ENCODE peak calls at places on chromosomes 4 and X, in five cellular contexts. V is endothelial cell of umbilical vein, H is ELF-1, W is GM03348, Z is SW480. I is an unnamed sample.

GRCh38 chr4:6087669-6088068 is 69.4 kb upstream of the C4orf50 start:
- DNase-seq in V (peak), H (peak), W (peak), Z (peak), I (peak)

GRCh38 chr4:189404271-189404670 is 536.4 kb upstream of the FRG1 start:
- DNase-seq in V (no peak), H (no peak), W (no peak), Z (no peak), I (no peak)

GRCh38 chr4:108649863-108650211 is 562 bp upstream of the OSTC start:
- DNase-seq in V (no peak), H (no peak), W (no peak), Z (no peak), I (no peak)

GRCh38 chr4:742742-743311 is 37.2 kb downstream of the PCGF3 start:
- DNase-seq in V (peak), H (peak), W (peak), Z (no peak), I (peak)

GRCh38 chr4:148023782-148024181 is 291.9 kb downstream of the ARHGAP10 start:
- DNase-seq in V (no peak), H (no peak), W (no peak), Z (no peak), I (no peak)

GRCh38 chr4:171621646-171622045 is 191.6 kb upstream of the GALNTL6 start:
- DNase-seq in V (no peak), H (no peak), W (no peak), Z (no peak), I (no peak)

GRCh38 chr4:16224264-16224663 is 2.0 kb downstream of the TAPT1 start:
- DNase-seq in V (no peak), H (peak), W (no peak), Z (no peak), I (no peak)

GRCh38 chr4:21801661-21802355 is 146.8 kb downstream of the KCNIP4 start:
- DNase-seq in V (peak), H (no peak), W (peak), Z (no peak), I (no peak)

GRCh38 chr4:47899639-47900038 is 14.7 kb downstream of the NFXL1 start:
- DNase-seq in V (no peak), H (no peak), W (no peak), Z (no peak), I (peak)

GRCh38 chr4:108192056-108192455 is 23.3 kb upstream of the LEF1 start:
- DNase-seq in V (no peak), H (peak), W (no peak), Z (no peak), I (peak)

GRCh38 chrX:107119281-107119680 is 659 bp upstream of the RBM41 start:
- DNase-seq in V (no peak), H (no peak), W (no peak), Z (no peak), I (no peak)

GRCh38 chr4:85701881-85702321 is 227.0 kb downstream of the ARHGAP24 start:
- DNase-seq in V (no peak), H (no peak), W (peak), Z (no peak), I (no peak)

GRCh38 chr4:181701911-181702310 is 541.3 kb upstream of the TENM3 start:
- DNase-seq in V (no peak), H (no peak), W (no peak), Z (no peak), I (no peak)

GRCh38 chr4:108454227-108454626 is 166.1 kb upstream of the RPL34 start:
- DNase-seq in V (no peak), H (no peak), W (no peak), Z (peak), I (no peak)

GRCh38 chrX:42695800-42696358 is 82.1 kb downstream of the PPP1R2C start:
- DNase-seq in V (no peak), H (no peak), W (no peak), Z (no peak), I (no peak)

GRCh38 chr4:2728806-2729532 is 27.2 kb downstream of the TNIP2 start:
- DNase-seq in V (no peak), H (no peak), W (no peak), Z (no peak), I (no peak)

GRCh38 chrX:14899607-14900006 is 26.4 kb downstream of the MOSPD2 start:
- DNase-seq in V (peak), H (no peak), W (peak), Z (peak), I (peak)

GRCh38 chr4:13445841-13446790 is 38.0 kb downstream of the RAB28 start:
- DNase-seq in V (no peak), H (peak), W (no peak), Z (no peak), I (no peak)

GRCh38 chr4:84258905-84259830 is 239.9 kb downstream of the NKX6-1 start:
- DNase-seq in V (peak), H (peak), W (peak), Z (peak), I (peak)